ENCODE peak calls at places on chromosomes 4 and X, in ten cellular contexts. One of them, this sample, is unnamed.

GRCh38 chrX:3743821-3744439 is 30.5 kb upstream of the PRKX start:
- DNase-seq in stomach: no peak
- DNase-seq in upper lobe of left lung: no peak
- DNase-seq in spleen: no peak
- DNase-seq in HepG2: no peak
- DNase-seq in GM12892: no peak
- DNase-seq in endothelial cell of umbilical vein: no peak
- DNase-seq in suprapubic skin: no peak
- DNase-seq in HCT116: no peak
- DNase-seq in sigmoid colon: no peak
- DNase-seq in this sample: no peak

GRCh38 chrX:121823406-121823805 is 776.0 kb downstream of the GLUD2 start:
- DNase-seq in spleen: no peak
- DNase-seq in HCT116: no peak
- DNase-seq in GM12892: no peak
- DNase-seq in suprapubic skin: no peak
- DNase-seq in HepG2: no peak
- DNase-seq in upper lobe of left lung: no peak
- DNase-seq in endothelial cell of umbilical vein: no peak
- DNase-seq in stomach: no peak
- DNase-seq in sigmoid colon: no peak
- DNase-seq in this sample: no peak

GRCh38 chr4:146521543-146522097 is at the start of gene SLC10A7:
- DNase-seq in stomach: peak
- DNase-seq in spleen: peak
- DNase-seq in sigmoid colon: peak
- DNase-seq in upper lobe of left lung: peak
- DNase-seq in suprapubic skin: peak
- DNase-seq in endothelial cell of umbilical vein: peak
- DNase-seq in GM12892: peak
- DNase-seq in HepG2: peak
- DNase-seq in HCT116: peak
- DNase-seq in this sample: peak

GRCh38 chr4:127781303-127782024 is 658 bp upstream of the HSPA4L start:
- DNase-seq in sigmoid colon: peak
- DNase-seq in upper lobe of left lung: peak
- DNase-seq in stomach: peak
- DNase-seq in HepG2: no peak
- DNase-seq in endothelial cell of umbilical vein: no peak
- DNase-seq in spleen: no peak
- DNase-seq in HCT116: no peak
- DNase-seq in suprapubic skin: peak
- DNase-seq in GM12892: no peak
- DNase-seq in this sample: no peak

GRCh38 chrX:10326578-10326977 is 169.8 kb downstream of the CLCN4 start:
- DNase-seq in stomach: no peak
- DNase-seq in HCT116: peak
- DNase-seq in suprapubic skin: no peak
- DNase-seq in upper lobe of left lung: no peak
- DNase-seq in sigmoid colon: no peak
- DNase-seq in GM12892: no peak
- DNase-seq in spleen: no peak
- DNase-seq in HepG2: peak
- DNase-seq in endothelial cell of umbilical vein: peak
- DNase-seq in this sample: no peak

GRCh38 chr4:7255488-7255881 is 63.1 kb downstream of the SORCS2 start:
- DNase-seq in GM12892: no peak
- DNase-seq in spleen: no peak
- DNase-seq in sigmoid colon: no peak
- DNase-seq in HepG2: no peak
- DNase-seq in stomach: no peak
- DNase-seq in suprapubic skin: no peak
- DNase-seq in HCT116: no peak
- DNase-seq in endothelial cell of umbilical vein: no peak
- DNase-seq in upper lobe of left lung: no peak
- DNase-seq in this sample: no peak

GRCh38 chrX:46477435-46477834 is 67.8 kb downstream of the ZNF674 start:
- DNase-seq in spleen: no peak
- DNase-seq in upper lobe of left lung: no peak
- DNase-seq in sigmoid colon: no peak
- DNase-seq in stomach: no peak
- DNase-seq in HepG2: no peak
- DNase-seq in GM12892: no peak
- DNase-seq in endothelial cell of umbilical vein: peak
- DNase-seq in suprapubic skin: no peak
- DNase-seq in HCT116: no peak
- DNase-seq in this sample: no peak

GRCh38 chr4:85787133-85787532 is 312.2 kb downstream of the ARHGAP24 start:
- DNase-seq in sigmoid colon: no peak
- DNase-seq in spleen: no peak
- DNase-seq in GM12892: no peak
- DNase-seq in stomach: no peak
- DNase-seq in HepG2: no peak
- DNase-seq in endothelial cell of umbilical vein: peak
- DNase-seq in upper lobe of left lung: no peak
- DNase-seq in HCT116: no peak
- DNase-seq in suprapubic skin: no peak
- DNase-seq in this sample: no peak

GRCh38 chrX:48919360-48919821 is 567 bp upstream of the PIM2 start:
- DNase-seq in suprapubic skin: no peak
- DNase-seq in upper lobe of left lung: no peak
- DNase-seq in HepG2: no peak
- DNase-seq in spleen: no peak
- DNase-seq in stomach: no peak
- DNase-seq in HCT116: no peak
- DNase-seq in GM12892: no peak
- DNase-seq in endothelial cell of umbilical vein: no peak
- DNase-seq in sigmoid colon: no peak
- DNase-seq in this sample: no peak

GRCh38 chr4:107857741-107858140 is 33.0 kb downstream of the SGMS2 start:
- DNase-seq in spleen: no peak
- DNase-seq in suprapubic skin: no peak
- DNase-seq in HCT116: no peak
- DNase-seq in HepG2: no peak
- DNase-seq in GM12892: no peak
- DNase-seq in stomach: no peak
- DNase-seq in endothelial cell of umbilical vein: no peak
- DNase-seq in sigmoid colon: no peak
- DNase-seq in upper lobe of left lung: no peak
- DNase-seq in this sample: no peak

GRCh38 chr4:174461438-174462106 is 60.7 kb downstream of the HPGD start:
- DNase-seq in sigmoid colon: no peak
- DNase-seq in suprapubic skin: no peak
- DNase-seq in HepG2: peak
- DNase-seq in endothelial cell of umbilical vein: no peak
- DNase-seq in GM12892: no peak
- DNase-seq in stomach: no peak
- DNase-seq in upper lobe of left lung: no peak
- DNase-seq in HCT116: no peak
- DNase-seq in spleen: no peak
- DNase-seq in this sample: no peak

GRCh38 chrX:151397741-151398070 is 700 bp downstream of the VMA21 start:
- DNase-seq in HCT116: no peak
- DNase-seq in stomach: no peak
- DNase-seq in spleen: no peak
- DNase-seq in GM12892: no peak
- DNase-seq in suprapubic skin: no peak
- DNase-seq in upper lobe of left lung: no peak
- DNase-seq in endothelial cell of umbilical vein: peak
- DNase-seq in HepG2: no peak
- DNase-seq in sigmoid colon: no peak
- DNase-seq in this sample: no peak

GRCh38 chr4:54959656-54960055 is 165.7 kb downstream of the KDR start:
- DNase-seq in suprapubic skin: no peak
- DNase-seq in HCT116: no peak
- DNase-seq in upper lobe of left lung: no peak
- DNase-seq in stomach: no peak
- DNase-seq in HepG2: no peak
- DNase-seq in endothelial cell of umbilical vein: no peak
- DNase-seq in GM12892: no peak
- DNase-seq in sigmoid colon: no peak
- DNase-seq in spleen: no peak
- DNase-seq in this sample: no peak

GRCh38 chr4:168551945-168552695 is 55.3 kb downstream of the PALLD start:
- DNase-seq in upper lobe of left lung: no peak
- DNase-seq in suprapubic skin: no peak
- DNase-seq in spleen: no peak
- DNase-seq in stomach: no peak
- DNase-seq in HCT116: peak
- DNase-seq in GM12892: no peak
- DNase-seq in sigmoid colon: no peak
- DNase-seq in HepG2: peak
- DNase-seq in endothelial cell of umbilical vein: peak
- DNase-seq in this sample: no peak
- TF ChIP-seq POLR2AphosphoS5 in upper lobe of left lung: no peak
- TF ChIP-seq POLR2AphosphoS5 in suprapubic skin: no peak
- TF ChIP-seq POLR2AphosphoS5 in spleen: no peak
- TF ChIP-seq POLR2AphosphoS5 in stomach: no peak
- TF ChIP-seq POLR2AphosphoS5 in HCT116: no peak
- TF ChIP-seq POLR2AphosphoS5 in GM12892: no peak
- TF ChIP-seq POLR2AphosphoS5 in sigmoid colon: no peak
- TF ChIP-seq POLR2AphosphoS5 in HepG2: no peak
- TF ChIP-seq POLR2AphosphoS5 in endothelial cell of umbilical vein: no peak
- TF ChIP-seq POLR2AphosphoS5 in this sample: no peak

GRCh38 chr4:73222466-73223257 is 35.9 kb downstream of the ANKRD17 start:
- DNase-seq in endothelial cell of umbilical vein: peak
- DNase-seq in sigmoid colon: peak
- DNase-seq in spleen: no peak
- DNase-seq in HepG2: peak
- DNase-seq in upper lobe of left lung: no peak
- DNase-seq in GM12892: no peak
- DNase-seq in stomach: peak
- DNase-seq in HCT116: peak
- DNase-seq in suprapubic skin: no peak
- DNase-seq in this sample: peak
- TF ChIP-seq POLR2A in endothelial cell of umbilical vein: peak
- TF ChIP-seq POLR2A in sigmoid colon: peak
- TF ChIP-seq POLR2A in spleen: no peak
- TF ChIP-seq POLR2A in HepG2: no peak
- TF ChIP-seq POLR2A in upper lobe of left lung: no peak
- TF ChIP-seq POLR2A in GM12892: peak
- TF ChIP-seq POLR2A in stomach: peak
- TF ChIP-seq POLR2A in HCT116: no peak
- TF ChIP-seq POLR2A in suprapubic skin: peak
- TF ChIP-seq POLR2A in this sample: peak

GRCh38 chr4:130054895-130055294 is 958.9 kb downstream of the C4orf33 start:
- DNase-seq in spleen: no peak
- DNase-seq in sigmoid colon: no peak
- DNase-seq in HCT116: no peak
- DNase-seq in suprapubic skin: no peak
- DNase-seq in upper lobe of left lung: no peak
- DNase-seq in endothelial cell of umbilical vein: no peak
- DNase-seq in GM12892: no peak
- DNase-seq in HepG2: no peak
- DNase-seq in stomach: no peak
- DNase-seq in this sample: no peak
- TF ChIP-seq POLR2AphosphoS5 in spleen: no peak
- TF ChIP-seq POLR2AphosphoS5 in sigmoid colon: no peak
- TF ChIP-seq POLR2AphosphoS5 in HCT116: no peak
- TF ChIP-seq POLR2AphosphoS5 in suprapubic skin: no peak
- TF ChIP-seq POLR2AphosphoS5 in upper lobe of left lung: no peak
- TF ChIP-seq POLR2AphosphoS5 in endothelial cell of umbilical vein: no peak
- TF ChIP-seq POLR2AphosphoS5 in GM12892: no peak
- TF ChIP-seq POLR2AphosphoS5 in HepG2: no peak
- TF ChIP-seq POLR2AphosphoS5 in stomach: no peak
- TF ChIP-seq POLR2AphosphoS5 in this sample: no peak

DNA sequence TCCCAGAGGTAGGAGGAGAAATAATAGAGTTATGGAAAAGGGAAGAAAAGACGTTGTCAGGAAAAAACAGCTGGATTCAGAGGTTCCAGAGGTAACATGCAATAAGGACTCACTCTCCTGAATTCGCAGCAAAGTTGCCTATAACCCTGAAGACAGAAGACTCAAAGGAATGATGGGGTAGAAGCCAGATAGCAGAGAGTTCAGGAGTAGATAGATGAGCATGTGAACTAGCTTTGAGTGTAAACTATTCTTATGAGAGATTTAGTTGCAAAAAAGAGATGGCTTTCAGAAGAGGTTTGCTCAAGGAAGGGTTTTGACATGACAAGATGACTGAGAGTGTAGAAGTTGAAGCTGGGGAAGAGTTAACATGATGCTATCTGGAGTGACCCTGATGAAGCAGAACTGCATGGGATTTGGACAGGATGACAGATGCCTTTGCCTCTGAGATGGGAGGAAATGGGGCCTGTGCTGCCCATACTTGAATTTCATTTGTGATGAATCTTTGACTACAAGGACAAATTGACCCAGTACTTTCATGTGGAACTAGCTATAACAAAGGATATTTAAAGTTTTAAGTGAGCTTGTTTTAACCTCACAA is 73.9 kb downstream of the AMELX start:
- DNase-seq in upper lobe of left lung: no peak
- DNase-seq in endothelial cell of umbilical vein: no peak
- DNase-seq in suprapubic skin: no peak
- DNase-seq in GM12892: no peak
- DNase-seq in sigmoid colon: no peak
- DNase-seq in stomach: no peak
- DNase-seq in HCT116: no peak
- DNase-seq in HepG2: no peak
- DNase-seq in spleen: no peak
- DNase-seq in this sample: no peak
- TF ChIP-seq POLR2A in upper lobe of left lung: no peak
- TF ChIP-seq POLR2A in endothelial cell of umbilical vein: no peak
- TF ChIP-seq POLR2A in suprapubic skin: no peak
- TF ChIP-seq POLR2A in GM12892: no peak
- TF ChIP-seq POLR2A in sigmoid colon: no peak
- TF ChIP-seq POLR2A in stomach: no peak
- TF ChIP-seq POLR2A in HCT116: no peak
- TF ChIP-seq POLR2A in HepG2: no peak
- TF ChIP-seq POLR2A in spleen: no peak
- TF ChIP-seq POLR2A in this sample: no peak

DNA sequence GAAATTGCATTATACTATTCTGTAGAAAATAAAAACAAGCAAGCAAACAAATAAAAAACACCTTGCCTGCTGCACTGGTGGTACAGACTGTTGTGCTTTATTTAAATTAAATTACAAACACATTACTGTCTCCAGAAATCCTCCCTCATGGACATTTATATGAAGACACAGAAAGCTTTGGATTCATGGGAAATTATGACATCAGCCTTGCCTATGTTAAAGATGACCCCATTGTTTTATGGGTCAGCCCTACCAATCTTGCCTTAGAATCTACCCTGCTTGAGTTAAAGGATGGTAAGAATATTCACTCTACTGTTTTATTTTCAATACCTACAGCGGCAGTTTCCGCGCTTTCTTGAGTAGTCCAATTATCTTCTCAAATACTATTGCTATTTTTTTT is 1379.9 kb downstream of the TECRL start:
- DNase-seq in suprapubic skin: no peak
- DNase-seq in sigmoid colon: no peak
- DNase-seq in upper lobe of left lung: no peak
- DNase-seq in GM12892: no peak
- DNase-seq in spleen: no peak
- DNase-seq in HepG2: no peak
- DNase-seq in endothelial cell of umbilical vein: no peak
- DNase-seq in stomach: no peak
- DNase-seq in HCT116: no peak
- DNase-seq in this sample: no peak
- TF ChIP-seq POLR2AphosphoS5 in suprapubic skin: no peak
- TF ChIP-seq POLR2AphosphoS5 in sigmoid colon: no peak
- TF ChIP-seq POLR2AphosphoS5 in upper lobe of left lung: no peak
- TF ChIP-seq POLR2AphosphoS5 in GM12892: no peak
- TF ChIP-seq POLR2AphosphoS5 in spleen: no peak
- TF ChIP-seq POLR2AphosphoS5 in HepG2: no peak
- TF ChIP-seq POLR2AphosphoS5 in endothelial cell of umbilical vein: no peak
- TF ChIP-seq POLR2AphosphoS5 in stomach: no peak
- TF ChIP-seq POLR2AphosphoS5 in HCT116: no peak
- TF ChIP-seq POLR2AphosphoS5 in this sample: no peak